ENCODE peak calls at places on chromosomes 2 and 18, in ten cellular contexts. F is ELF-1; G is stimulated activated CD4-positive, alpha-beta T cell treated with anti-CD3 and anti-CD28 coated beads, Interleukin-4, amount 100 ng/mL, for 24 hours; D is cardiac muscle cell; L is NCI-H1436 treated with DMSO at 0.1 percent for 48 hours; Y is tibial artery; V is AG04450; K is NCI-H345; O is left lobe of liver; J is 8988T. I is an unnamed sample.

GRCh38 chr2:216507220-216508143 is 8.8 kb downstream of the RPL37A start:
- DNase-seq in Y (no peak), O (no peak), K (no peak), F (peak; percentile 44), G (no peak), D (no peak), L (no peak), J (no peak), V (no peak), I (no peak)

GRCh38 chr2:225274751-225275150 is 124.8 kb upstream of the NYAP2 start:
- DNase-seq in J (no peak), O (no peak), F (no peak), G (no peak), Y (no peak), L (peak; percentile 46), K (peak; percentile 86), D (no peak), V (peak; percentile 15), I (no peak)

GRCh38 chr18:24659837-24660720 is 199.6 kb downstream of the HRH4 start:
- DNase-seq in G (peak; percentile 9), L (no peak), V (no peak), Y (no peak), F (no peak), D (no peak), O (no peak), J (no peak), K (no peak), I (peak; percentile 63)

GRCh38 chr2:175464311-175464670 is 282.8 kb upstream of the ATP5MC3 start:
- DNase-seq in J (no peak), L (no peak), D (no peak), Y (no peak), G (no peak), K (no peak), F (no peak), V (no peak), O (no peak), I (no peak)

GRCh38 chr2:134137182-134137595 is 116.7 kb upstream of the MGAT5 start:
- DNase-seq in O (no peak), D (peak; percentile 79), Y (no peak), K (no peak), J (peak; percentile 74), V (no peak), L (no peak), G (no peak), F (no peak), I (no peak)

GRCh38 chr18:49016648-49017539 is 66.1 kb upstream of the SMAD7 start:
- DNase-seq in G (no peak), O (peak; percentile 43), J (peak; percentile 66), K (no peak), F (peak; percentile 96), L (no peak), D (peak; percentile 61), Y (peak; percentile 70), V (peak; percentile 51), I (peak; percentile 49)

GRCh38 chr2:197008229-197008628 is 81.7 kb upstream of the PGAP1 start:
- DNase-seq in F (peak; percentile 18), D (no peak), G (no peak), Y (no peak), O (no peak), J (no peak), V (no peak), K (no peak), L (no peak), I (no peak)

GRCh38 chr2:127039387-127040031 is 67.4 kb downstream of the BIN1 start:
- DNase-seq in D (no peak), O (no peak), V (no peak), G (no peak), K (no peak), Y (no peak), F (no peak), J (no peak), L (no peak), I (no peak)

GRCh38 chr2:169714699-169715098 is 18.9 kb upstream of the KLHL23 start:
- DNase-seq in G (no peak), D (no peak), V (no peak), Y (no peak), F (no peak), O (no peak), J (no peak), L (no peak), K (no peak), I (no peak)

GRCh38 chr2:179981085-179981484 is 26.0 kb downstream of the CWC22 start:
- DNase-seq in D (no peak), O (no peak), V (peak; percentile 7), K (peak; percentile 51), F (no peak), G (no peak), Y (no peak), L (peak; percentile 4), J (no peak), I (no peak)

GRCh38 chr2:173048901-173049661 is 26.6 kb upstream of the MAP3K20 start:
- DNase-seq in L (no peak), J (no peak), V (peak; percentile 90), Y (peak; percentile 89), K (no peak), F (no peak), O (peak; percentile 79), D (no peak), G (peak; percentile 41), I (peak; percentile 74)

GRCh38 chr2:189037518-189037917 is 63.3 kb downstream of the COL3A1 start:
- DNase-seq in L (no peak), F (no peak), J (no peak), Y (no peak), V (no peak), G (no peak), D (no peak), O (no peak), K (no peak), I (no peak)

GRCh38 chr2:104919127-104919526 is 65.2 kb downstream of the POU3F3 start:
- DNase-seq in O (no peak), Y (no peak), D (peak; percentile 9), L (no peak), V (no peak), K (peak; percentile 24), G (no peak), J (no peak), F (no peak), I (no peak)

GRCh38 chr18:58541789-58542425 is 87.0 kb downstream of the ALPK2 start:
- DNase-seq in O (no peak), V (peak; percentile 95), J (peak; percentile 18), G (peak; percentile 76), Y (no peak), K (no peak), L (no peak), F (peak; percentile 62), D (no peak), I (no peak)

GRCh38 chr2:9334722-9335121 is 88.6 kb downstream of the ITGB1BP1 start:
- DNase-seq in K (no peak), J (no peak), L (no peak), Y (no peak), F (no peak), V (no peak), D (no peak), G (no peak), O (no peak), I (no peak)

GRCh38 chr2:19982268-19982667 is 7.6 kb downstream of the WDR35 start:
- DNase-seq in F (no peak), O (no peak), D (no peak), L (no peak), Y (no peak), V (no peak), K (no peak), J (no peak), G (no peak), I (no peak)

GRCh38 chr2:232438951-232439757 is 16.8 kb upstream of the ALPI start:
- DNase-seq in O (no peak), L (no peak), J (peak; percentile 5), V (no peak), F (no peak), Y (peak; percentile 40), K (peak; percentile 19), G (peak; percentile 51), D (peak; percentile 23), I (peak; percentile 53)

GRCh38 chr18:75210274-75211001 is at the start of gene TSHZ1:
- DNase-seq in Y (peak; percentile 72), K (peak; percentile 92), G (peak; percentile 68), O (peak; percentile 72), F (peak; percentile 53), V (peak; percentile 44), D (peak; percentile 80), J (peak; percentile 21), L (peak; percentile 88), I (peak; percentile 69)

GRCh38 chr2:222613715-222614331 is 42.1 kb downstream of the FARSB start:
- DNase-seq in L (peak; percentile 29), J (peak; percentile 30), G (no peak), K (peak; percentile 47), Y (no peak), D (peak; percentile 60), O (no peak), V (peak; percentile 10), F (peak; percentile 61), I (no peak)

GRCh38 chr2:241036964-241037421 is 38.6 kb downstream of the SNED1 start:
- DNase-seq in L (no peak), K (no peak), F (no peak), O (peak; percentile 42), Y (no peak), D (no peak), J (no peak), G (no peak), V (no peak), I (no peak)